ENCODE peak calls at places on chromosomes 3 and 15, in seven cellular contexts. U is HepG2, B is HCT116, A is GM23338, Q is K562, Z is GM12878, C is SK-N-SH. X is an unnamed sample.

GRCh38 chr3:5019411-5020261 is 40.4 kb downstream of the BHLHE40 start:
- DNase-seq in C (no peak), Z (no peak), A (no peak), B (no peak), Q (peak; percentile 85), U (no peak), X (no peak)

GRCh38 chr3:141625506-141625905 is 112.6 kb upstream of the RNF7 start:
- DNase-seq in Z (no peak), U (no peak), B (no peak), C (no peak), A (no peak), Q (no peak), X (no peak)

GRCh38 chr3:184389935-184390528 is 10.2 kb downstream of the CHRD start:
- DNase-seq in Q (no peak), U (no peak), A (no peak), Z (no peak), B (no peak), C (no peak), X (no peak)

GRCh38 chr3:128537091-128537703 is 44.2 kb upstream of the GATA2 start:
- DNase-seq in U (no peak), Z (no peak), C (no peak), Q (no peak), A (no peak), B (no peak), X (no peak)

GRCh38 chr3:52471371-52472238 is 16.2 kb downstream of the NISCH start:
- DNase-seq in C (peak; percentile 83), U (no peak), A (peak; percentile 78), B (no peak), Z (no peak), Q (no peak), X (no peak)

GRCh38 chr3:135837977-135838636 is 127.4 kb upstream of the PPP2R3A start:
- DNase-seq in Q (no peak), A (no peak), Z (no peak), B (no peak), U (no peak), C (no peak), X (no peak)

GRCh38 chr15:58555168-58556027 is 123.6 kb downstream of the LIPC start:
- DNase-seq in B (no peak), Z (no peak), Q (peak; percentile 41), A (peak; percentile 68), C (no peak), U (no peak), X (no peak)

GRCh38 chr15:39717134-39717533 is 65.5 kb downstream of the FSIP1 start:
- DNase-seq in A (no peak), C (no peak), B (no peak), Z (no peak), Q (no peak), U (peak; percentile 4), X (no peak)

GRCh38 chr3:187027531-187027936 is 97.2 kb downstream of the ST6GAL1 start:
- DNase-seq in Q (no peak), C (no peak), Z (no peak), B (no peak), A (no peak), U (no peak), X (no peak)

GRCh38 chr3:54859204-54859603 is 68.7 kb downstream of the LRTM1 start:
- DNase-seq in B (no peak), Q (no peak), C (no peak), A (no peak), U (no peak), Z (no peak), X (no peak)

GRCh38 chr3:183298708-183299153 is 45.7 kb downstream of the B3GNT5 start:
- DNase-seq in A (peak; percentile 50), Q (peak; percentile 43), B (no peak), U (no peak), Z (no peak), C (no peak), X (no peak)

GRCh38 chr3:149114458-149114857 is 15.0 kb upstream of the HPS3 start:
- DNase-seq in Z (no peak), A (no peak), B (no peak), Q (no peak), U (no peak), C (no peak), X (no peak)

GRCh38 chr3:49422379-49423248 is at the start of gene AMT:
- DNase-seq in A (peak; percentile 96), Q (no peak), C (peak; percentile 78), Z (no peak), B (no peak), U (peak; percentile 83), X (no peak)

GRCh38 chr3:48896991-48897390 is 1.7 kb downstream of the SLC25A20 start:
- DNase-seq in A (no peak), C (no peak), Z (no peak), B (no peak), U (peak; percentile 78), Q (no peak), X (no peak)

GRCh38 chr3:183774631-183775030 is 50.7 kb downstream of the MAP6D1 start:
- DNase-seq in B (no peak), C (no peak), Z (no peak), A (no peak), U (no peak), Q (no peak), X (no peak)

GRCh38 chr15:67179411-67179995 is 75.0 kb downstream of the AAGAB start:
- DNase-seq in U (no peak), Q (no peak), A (no peak), Z (no peak), B (no peak), C (no peak), X (no peak)

GRCh38 chr3:46690798-46691197 is 2.7 kb downstream of the ALS2CL start:
- DNase-seq in Z (no peak), C (no peak), U (no peak), B (no peak), A (no peak), Q (no peak), X (no peak)

GRCh38 chr15:72616491-72617210 is 37.8 kb upstream of the GOLGA6B start:
- DNase-seq in Z (no peak), C (no peak), Q (no peak), A (peak; percentile 17), B (no peak), U (no peak), X (no peak)

GRCh38 chr3:30747771-30748281 is 141.4 kb downstream of the TGFBR2 start:
- DNase-seq in Z (no peak), U (peak; percentile 55), A (peak; percentile 70), Q (no peak), C (peak; percentile 19), B (peak; percentile 49), X (no peak)

GRCh38 chr3:48432411-48433371 is 2.8 kb upstream of the PLXNB1 start:
- DNase-seq in A (peak; percentile 92), B (peak; percentile 24), Z (no peak), C (peak; percentile 19), U (no peak), Q (no peak), X (no peak)

GRCh38 chr3:138935864-138936762 is 10.8 kb downstream of the FOXL2 start:
- DNase-seq in B (peak; percentile 52), Q (peak; percentile 86), A (peak; percentile 87), Z (no peak), U (peak; percentile 27), C (peak; percentile 94), X (no peak)

GRCh38 chr15:73809728-73810501 is 56.8 kb upstream of the INSYN1 start:
- DNase-seq in Q (no peak), A (no peak), U (no peak), C (peak; percentile 71), Z (no peak), B (no peak), X (no peak)

GRCh38 chr3:43346990-43347749 is 60.8 kb downstream of the SNRK start:
- DNase-seq in C (no peak), A (no peak), B (no peak), U (no peak), Q (no peak), Z (no peak), X (no peak)

GRCh38 chr3:144031938-144032337 is 60.3 kb downstream of the DIPK2A start:
- DNase-seq in A (no peak), Q (no peak), C (no peak), U (no peak), B (no peak), Z (no peak), X (no peak)
- H3K4me1 ChIP-seq in A (no peaks in the 10 kb centered on the region), Q (no peaks in the 10 kb centered on the region), C (no peaks in the 10 kb centered on the region), U (no peaks in the 10 kb centered on the region), B (no peaks in the 10 kb centered on the region), Z (peaks cover 33% of the 10 kb centered on the region), X (no peaks in the 10 kb centered on the region)

DNA sequence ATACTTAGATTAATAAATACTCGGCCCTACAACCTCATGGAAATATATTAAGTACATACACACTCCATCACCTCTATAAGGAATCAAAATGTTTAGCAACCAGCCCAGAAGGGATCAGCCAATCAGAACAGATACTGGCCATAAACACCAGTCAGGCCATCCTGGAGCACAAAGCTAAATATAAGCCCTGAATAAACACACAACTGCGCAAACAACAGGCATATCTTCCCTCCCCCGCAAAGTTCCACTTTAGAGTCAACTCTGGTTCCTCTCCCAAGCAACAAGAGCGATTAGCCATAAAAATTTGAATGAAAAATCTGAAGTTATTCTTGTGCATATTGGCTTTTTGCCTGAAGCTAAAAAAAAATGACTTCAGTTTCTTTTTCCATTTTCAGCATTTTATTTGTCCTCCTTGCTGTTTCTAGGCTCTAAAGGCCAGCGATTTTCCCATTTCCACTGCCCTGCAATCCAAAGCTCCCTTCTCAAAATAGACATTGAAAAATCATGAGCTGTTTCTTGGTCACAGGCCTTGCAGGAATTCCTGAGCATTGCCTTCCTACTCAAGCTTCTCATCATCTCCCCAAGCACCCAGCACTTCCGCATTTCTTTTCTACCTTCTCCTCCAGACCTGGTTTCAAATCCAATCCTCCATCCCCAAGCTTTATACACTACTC is 247.9 kb downstream of the ZMAT3 start:
- DNase-seq in A (no peak), Z (no peak), C (no peak), Q (no peak), U (no peak), B (no peak), X (no peak)
- H3K27me3 ChIP-seq in A (no peaks in the 10 kb centered on the region), Z (no peaks in the 10 kb centered on the region), C (no peaks in the 10 kb centered on the region), Q (no peaks in the 10 kb centered on the region), U (no peaks in the 10 kb centered on the region), B (no peaks in the 10 kb centered on the region), X (no peaks in the 10 kb centered on the region)

GRCh38 chr3:32447865-32448400 is 54.7 kb downstream of the CMTM6 start:
- DNase-seq in U (no peak), C (no peak), Z (no peak), B (no peak), Q (no peak), A (peak; percentile 24), X (no peak)

GRCh38 chr3:32438596-32439344 is 47.1 kb downstream of the CMTM7 start:
- DNase-seq in A (no peak), B (no peak), Q (no peak), U (no peak), Z (peak; percentile 92), C (no peak), X (no peak)

GRCh38 chr3:32442766-32443165 is 51.1 kb downstream of the CMTM7 start:
- DNase-seq in Z (no peak), C (no peak), B (no peak), Q (no peak), U (no peak), A (no peak), X (no peak)

GRCh38 chr3:32440481-32441350 is 49.1 kb downstream of the CMTM7 start:
- DNase-seq in Z (no peak), U (no peak), B (no peak), A (no peak), C (no peak), Q (no peak), X (no peak)

GRCh38 chr3:32443471-32443870 is 51.8 kb downstream of the CMTM7 start:
- DNase-seq in Q (no peak), Z (no peak), U (no peak), A (no peak), B (peak; percentile 46), C (no peak), X (no peak)
- TF ChIP-seq REST in Q (no peak), Z (no peak), U (no peak), A (no peak), B (no peak), C (no peak), X (no peak)

GRCh38 chr3:115858995-115859807 is 235.9 kb downstream of the GAP43 start:
- DNase-seq in Z (no peak), U (no peak), A (peak; percentile 88), B (no peak), Q (no peak), C (no peak), X (no peak)
- H3K4me1 ChIP-seq in Z (no peaks in the 10 kb centered on the region), U (peaks cover 30% of the 10 kb centered on the region), A (peaks cover 66% of the 10 kb centered on the region), B (no peaks in the 10 kb centered on the region), Q (no peaks in the 10 kb centered on the region), C (no peaks in the 10 kb centered on the region), X (no peaks in the 10 kb centered on the region)

X was measured in Panc1.